ENCODE peak calls at places on chromosomes 4 and X, in nine cellular contexts. J is MG63, X is endothelial cell, G is COR-L47, U is stromal cell of bone marrow, M is breast epithelium, Q is SK-MEL-5, P is GM20000, E is GM23248. K is an unnamed sample.

GRCh38 chr4:3268395-3269104 is 19.6 kb downstream of the MSANTD1 start:
- DNase-seq in J (no peak), X (no peak), G (no peak), U (no peak), M (no peak), Q (no peak), P (no peak), E (no peak), K (no peak)

GRCh38 chr4:140400111-140400510 is 26.7 kb downstream of the SCOC start:
- DNase-seq in J (no peak), X (no peak), G (no peak), U (no peak), M (no peak), Q (no peak), P (no peak), E (no peak), K (no peak)

GRCh38 chr4:3833326-3833989 is 67.3 kb downstream of the ADRA2C start:
- DNase-seq in J (no peak), X (no peak), G (no peak), U (no peak), M (no peak), Q (no peak), P (no peak), E (no peak), K (no peak)

GRCh38 chr4:184825394-184826314 is at the start of gene ACSL1:
- DNase-seq in J (peak), X (peak), G (peak), U (peak), M (peak), Q (peak), P (peak), E (peak), K (no peak)

GRCh38 chr4:2364654-2365053 is 53.8 kb downstream of the ZFYVE28 start:
- DNase-seq in J (no peak), X (no peak), G (no peak), U (peak), M (no peak), Q (no peak), P (peak), E (peak), K (no peak)

GRCh38 chr4:1310031-1310795 is 20.5 kb downstream of the MAEA start:
- DNase-seq in J (no peak), X (no peak), G (no peak), U (no peak), M (no peak), Q (no peak), P (no peak), E (no peak), K (no peak)

GRCh38 chr4:24063771-24064170 is 173.9 kb upstream of the PPARGC1A start:
- DNase-seq in J (no peak), X (no peak), G (peak), U (no peak), M (no peak), Q (no peak), P (no peak), E (no peak), K (no peak)

GRCh38 chr4:212438-213174 is 88.3 kb downstream of the ZNF718 start:
- DNase-seq in J (no peak), X (peak), G (no peak), U (peak), M (peak), Q (no peak), P (no peak), E (peak), K (no peak)

GRCh38 chr4:120299631-120300030 is 233.0 kb upstream of the MAD2L1 start:
- DNase-seq in J (no peak), X (no peak), G (peak), U (no peak), M (no peak), Q (no peak), P (no peak), E (no peak), K (no peak)

GRCh38 chr4:101782546-101782945 is 8.0 kb upstream of the BANK1 start:
- DNase-seq in J (no peak), X (no peak), G (no peak), U (no peak), M (no peak), Q (no peak), P (no peak), E (peak), K (no peak)

GRCh38 chrX:22666441-22666840 is 333.3 kb upstream of the DDX53 start:
- DNase-seq in J (peak), X (peak), G (no peak), U (no peak), M (no peak), Q (peak), P (peak), E (peak), K (no peak)

GRCh38 chr4:26861434-26862186 is 969 bp downstream of the STIM2 start:
- DNase-seq in J (peak), X (peak), G (peak), U (peak), M (peak), Q (peak), P (peak), E (peak), K (peak)

K was measured in HuH-7.5.